ENCODE peak calls at places on chromosomes 16 and 17, in five cellular contexts. I, L, Z, E and R are unnamed samples.

GRCh38 chr17:2982854-2983636 is 80.4 kb downstream of the OR1D5 start:
- DNase-seq in L (no peak), I (no peak), Z (no peak), E (no peak), R (no peak)

GRCh38 chr17:77451271-77451893 is 310.6 kb downstream of the SEC14L1 start:
- DNase-seq in Z (peak), E (peak), L (no peak), I (peak), R (no peak)

GRCh38 chr17:78769200-78769773 is 12.8 kb downstream of the CYTH1 start:
- DNase-seq in L (no peak), I (no peak), E (no peak), Z (no peak), R (peak)

GRCh38 chr17:28953444-28954118 is 2.3 kb upstream of the PHF12 start:
- DNase-seq in E (peak), I (peak), L (peak), Z (peak), R (peak)

GRCh38 chr17:17921192-17922082 is 50.8 kb downstream of the TOM1L2 start:
- DNase-seq in L (peak), Z (peak), E (no peak), I (peak), R (peak)

GRCh38 chr17:57259817-57260216 is 3.5 kb downstream of the MSI2 start:
- DNase-seq in L (no peak), Z (peak), I (no peak), E (no peak), R (no peak)

GRCh38 chr16:28304214-28304613 is 11.9 kb downstream of the SBK1 start:
- DNase-seq in L (no peak), Z (peak), E (no peak), I (peak), R (peak)

GRCh38 chr16:56401482-56401881 is 23.9 kb downstream of the AMFR start:
- DNase-seq in I (peak), L (peak), E (peak), Z (peak), R (peak)

GRCh38 chr16:4052801-4053662 is 63.2 kb downstream of the ADCY9 start:
- DNase-seq in E (no peak), Z (no peak), I (no peak), L (peak), R (no peak)

GRCh38 chr16:14109782-14110727 is 38.9 kb downstream of the MRTFB start:
- DNase-seq in L (no peak), E (no peak), I (no peak), Z (no peak), R (no peak)

GRCh38 chr17:39716073-39716818 is 14.1 kb downstream of the MIEN1 start:
- DNase-seq in L (no peak), Z (no peak), E (no peak), I (no peak), R (no peak)

GRCh38 chr16:50309527-50310307 is 43.4 kb downstream of the ADCY7 start:
- DNase-seq in Z (no peak), I (no peak), E (peak), L (no peak), R (no peak)

GRCh38 chr16:3363793-3364192 is 8.1 kb downstream of the OR2C1 start:
- DNase-seq in I (peak), E (no peak), L (peak), Z (no peak), R (no peak)

GRCh38 chr17:74391771-74392170 is 24.5 kb downstream of the GPR142 start:
- DNase-seq in Z (no peak), I (no peak), L (no peak), E (no peak), R (peak)

GRCh38 chr17:51869387-51869786 is 289.1 kb downstream of the CA10 start:
- DNase-seq in E (no peak), Z (peak), I (no peak), L (no peak), R (peak)

GRCh38 chr17:62064791-62065563 is at the start of gene MED13:
- DNase-seq in E (peak), I (peak), Z (peak), L (no peak), R (peak)

GRCh38 chr16:14003119-14003570 is 68.0 kb upstream of the MRTFB start:
- DNase-seq in Z (peak), I (peak), L (no peak), E (peak), R (peak)

GRCh38 chr17:882827-883585 is 96.6 kb downstream of the NXN start:
- DNase-seq in E (no peak), L (no peak), I (no peak), Z (no peak), R (peak)

GRCh38 chr17:44775838-44776621 is 17.2 kb downstream of the ADAM11 start:
- DNase-seq in E (peak), Z (no peak), I (peak), L (no peak), R (no peak)

GRCh38 chr17:4249452-4250029 is 14.2 kb downstream of the ANKFY1 start:
- DNase-seq in L (no peak), I (peak), E (peak), Z (no peak), R (peak)

GRCh38 chr16:22813946-22814325 is at the start of gene HS3ST2:
- DNase-seq in L (no peak), E (peak), I (no peak), Z (peak), R (no peak)

GRCh38 chr16:66618588-66618987 is 14.1 kb downstream of the CMTM3 start:
- DNase-seq in L (peak), E (no peak), I (no peak), Z (no peak), R (peak)

GRCh38 chr17:27954521-27955495 is 61.6 kb upstream of the LYRM9 start:
- DNase-seq in Z (no peak), L (no peak), E (no peak), I (no peak), R (no peak)

GRCh38 chr17:38883592-38884526 is 14.0 kb downstream of the LASP1 start:
- DNase-seq in I (no peak), L (no peak), Z (peak), E (no peak), R (no peak)

GRCh38 chr17:35630530-35631148 is 43.5 kb downstream of the AP2B1 start:
- DNase-seq in L (peak), Z (no peak), I (no peak), E (no peak), R (no peak)

GRCh38 chr17:16046966-16047365 is 47.3 kb downstream of the TTC19 start:
- DNase-seq in I (no peak), Z (no peak), L (no peak), E (no peak), R (no peak)

GRCh38 chr17:7842950-7843535 is 9.0 kb downstream of the KDM6B start:
- DNase-seq in E (no peak), Z (peak), L (no peak), I (no peak), R (peak)

GRCh38 chr16:78507576-78507975 is 408.1 kb downstream of the WWOX start:
- DNase-seq in Z (no peak), E (no peak), I (no peak), L (no peak), R (no peak)

DNA sequence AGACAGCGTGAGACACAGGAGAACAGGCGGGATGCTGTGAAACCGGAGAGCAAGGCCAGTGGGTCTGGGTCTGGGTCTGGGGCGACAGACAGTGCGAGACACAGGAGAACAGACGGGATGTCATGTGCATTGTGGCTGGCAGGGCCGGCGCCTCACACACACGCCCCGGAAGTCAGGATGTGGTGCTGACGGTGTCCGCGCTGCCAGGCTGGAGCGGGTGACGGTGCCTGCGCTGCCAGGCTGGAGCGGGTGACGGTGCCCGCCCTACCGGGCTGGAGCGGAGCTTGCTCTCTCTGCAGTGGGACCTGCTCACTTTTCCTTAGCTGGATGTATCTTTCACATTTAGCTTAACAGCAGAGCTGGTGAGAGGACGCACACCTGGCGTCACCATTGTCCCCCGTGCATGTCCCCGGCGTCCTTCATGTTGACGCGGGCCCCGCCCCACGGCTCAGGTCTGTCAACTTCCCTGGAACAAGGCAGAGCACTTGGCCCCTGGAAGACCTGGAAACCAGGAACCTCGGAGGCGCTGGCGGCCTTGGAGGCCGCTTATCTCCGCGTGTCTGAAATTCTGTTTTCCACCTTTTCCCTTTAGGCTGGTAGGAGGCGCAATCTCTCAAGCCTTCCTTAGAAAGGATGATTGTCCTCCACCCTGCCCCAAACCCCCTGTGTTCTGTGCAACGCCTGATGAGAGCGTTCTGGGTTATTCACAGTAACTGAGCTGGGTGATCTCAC is 43.1 kb upstream of the ZNF750 start:
- DNase-seq in I (no peak), Z (no peak), E (no peak), L (no peak), R (no peak)
- TF ChIP-seq JUND in I (no peak), Z (no peak), E (no peak), L (no peak), R (no peak)

GRCh38 chr17:63702223-63702577 is 2.3 kb upstream of the LIMD2 start:
- DNase-seq in E (no peak), Z (no peak), L (no peak), I (no peak), R (no peak)

GRCh38 chr17:63700528-63701441 is 860 bp upstream of the LIMD2 start:
- DNase-seq in E (peak), L (no peak), Z (peak), I (no peak), R (no peak)

GRCh38 chr17:63702616-63703015 is 2.7 kb upstream of the LIMD2 start:
- DNase-seq in L (no peak), E (no peak), Z (no peak), I (no peak), R (no peak)

GRCh38 chr17:63703029-63703428 is 3.1 kb upstream of the LIMD2 start:
- DNase-seq in L (no peak), E (no peak), I (no peak), Z (no peak), R (no peak)

GRCh38 chr17:63701477-63702222 is 1.7 kb upstream of the LIMD2 start:
- DNase-seq in Z (no peak), L (no peak), E (no peak), I (peak), R (no peak)
- TF ChIP-seq JUND in Z (no peak), L (no peak), E (no peak), I (no peak), R (no peak)

GRCh38 chr16:88014201-88014781 is 63.1 kb downstream of the BANP start:
- DNase-seq in Z (no peak), E (no peak), I (no peak), L (no peak), R (no peak)
- TF ChIP-seq JUND in Z (no peak), E (no peak), I (no peak), L (no peak), R (no peak)

GRCh38 chr16:72216767-72217166 is 44.8 kb upstream of the PMFBP1 start:
- DNase-seq in Z (no peak), L (no peak), I (no peak), E (no peak), R (no peak)

GRCh38 chr16:72221216-72221995 is 49.5 kb upstream of the PMFBP1 start:
- DNase-seq in E (no peak), I (no peak), L (no peak), Z (no peak), R (no peak)

GRCh38 chr16:72214821-72215220 is 42.9 kb upstream of the PMFBP1 start:
- DNase-seq in L (no peak), Z (no peak), I (no peak), E (no peak), R (no peak)

GRCh38 chr16:72222503-72222902 is 50.5 kb upstream of the PMFBP1 start:
- DNase-seq in Z (no peak), I (no peak), L (no peak), E (no peak), R (no peak)

GRCh38 chr16:72219282-72219681 is 47.3 kb upstream of the PMFBP1 start:
- DNase-seq in I (no peak), Z (no peak), E (no peak), L (no peak), R (no peak)
- TF ChIP-seq JUND in I (no peak), Z (no peak), E (no peak), L (no peak), R (no peak)

GRCh38 chr17:72514321-72514861 is 393.6 kb downstream of the SOX9 start:
- DNase-seq in I (no peak), E (no peak), Z (no peak), L (no peak), R (no peak)

GRCh38 chr17:72514888-72515287 is 394.1 kb downstream of the SOX9 start:
- DNase-seq in E (no peak), Z (no peak), I (no peak), L (no peak), R (no peak)

GRCh38 chr17:72517413-72518237 is 396.8 kb downstream of the SOX9 start:
- DNase-seq in E (no peak), Z (no peak), L (no peak), I (no peak), R (no peak)

GRCh38 chr17:72516772-72517399 is 396.1 kb downstream of the SOX9 start:
- DNase-seq in Z (no peak), I (no peak), E (no peak), L (no peak), R (no peak)

DNA sequence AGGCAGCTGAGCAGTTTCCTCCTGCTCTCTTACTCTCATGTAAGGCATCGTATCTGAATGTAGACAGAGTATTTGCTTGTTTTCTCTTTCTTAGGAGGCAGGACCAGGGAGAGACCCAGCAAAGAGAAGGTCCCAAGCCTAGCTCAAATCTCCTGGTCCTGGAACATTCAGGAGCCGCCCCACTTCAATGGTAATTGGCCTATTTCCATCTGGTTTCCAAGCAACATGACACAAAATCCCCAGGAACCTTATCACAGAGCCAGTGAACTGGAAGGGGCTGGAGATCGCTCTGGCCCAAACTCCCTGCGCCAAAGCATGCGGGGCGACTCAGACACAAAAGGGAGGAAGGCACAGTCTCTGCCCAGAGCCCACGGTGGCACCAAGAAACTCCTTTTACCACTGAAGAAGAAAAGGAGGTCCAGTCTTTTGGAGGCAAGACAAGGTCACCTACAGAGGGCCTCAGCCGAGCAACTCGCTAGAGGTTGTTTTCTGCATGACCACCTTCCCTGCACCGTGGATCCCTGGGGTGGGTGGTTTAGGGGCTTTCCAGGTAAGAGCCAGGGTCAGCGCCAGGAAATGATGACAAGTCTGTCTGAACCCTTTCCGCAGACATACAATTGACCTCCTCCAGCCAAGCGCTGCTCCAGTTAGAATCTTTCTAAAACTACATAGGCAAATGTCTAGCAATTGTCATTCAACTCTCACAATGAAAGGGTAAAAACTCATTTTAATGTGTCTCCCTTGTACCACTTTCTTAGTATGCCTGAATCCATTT is 394.7 kb downstream of the SOX9 start:
- DNase-seq in L (no peak), I (no peak), E (peak), Z (no peak), R (no peak)
- TF ChIP-seq JUND in L (no peak), I (no peak), E (no peak), Z (no peak), R (no peak)

GRCh38 chr17:75625813-75626486 is 7.3 kb upstream of the SMIM5 start:
- DNase-seq in E (peak), Z (peak), L (no peak), I (peak), R (peak)
- TF ChIP-seq JUND in E (no peak), Z (no peak), L (no peak), I (no peak), R (no peak)